ENCODE peak calls at places on chromosomes 3 and 15, in six cellular contexts. F is NCI-H2171, L is type B pancreatic cell, U is foreskin fibroblast, Y is right atrium auricular region, A is EL. Q is an unnamed sample.
A peak's percentile ranks its signal among the peaks of the same experiment; 100 is the strongest.

GRCh38 chr3:170953736-170954135 is 45.3 kb upstream of the EIF5A2 start:
- DNase-seq in F (no peak), A (no peak), Y (no peak), L (no peak), U (no peak), Q (no peak)

GRCh38 chr15:84633311-84634227 is 20.5 kb downstream of the WDR73 start:
- DNase-seq in L (peak; percentile 81), U (peak; percentile 88), A (peak; percentile 71), F (peak; percentile 39), Y (peak; percentile 73), Q (no peak)

GRCh38 chr3:177835008-177835407 is 637.7 kb upstream of the TBL1XR1 start:
- DNase-seq in A (peak; percentile 98), Y (no peak), F (no peak), U (peak; percentile 98), L (no peak), Q (no peak)

GRCh38 chr3:127002195-127003174 is 19.6 kb downstream of the PLXNA1 start:
- DNase-seq in L (peak; percentile 83), Y (peak; percentile 92), U (peak; percentile 98), A (peak; percentile 94), F (no peak), Q (no peak)

GRCh38 chr3:134911611-134912604 is 116.8 kb downstream of the EPHB1 start:
- DNase-seq in F (no peak), A (no peak), L (no peak), U (no peak), Y (no peak), Q (no peak)

GRCh38 chr3:162082516-162082915 is 585.9 kb downstream of the OTOL1 start:
- DNase-seq in F (no peak), A (peak; percentile 58), L (no peak), U (peak; percentile 4), Y (no peak), Q (no peak)

GRCh38 chr3:73999501-73999900 is 374.8 kb upstream of the PDZRN3 start:
- DNase-seq in A (no peak), L (no peak), F (no peak), Y (no peak), U (peak; percentile 34), Q (no peak)

GRCh38 chr15:73685981-73686380 is 1.8 kb downstream of the CD276 start:
- DNase-seq in A (no peak), L (no peak), F (no peak), U (no peak), Y (no peak), Q (no peak)

GRCh38 chr3:34106879-34107278 is 308.4 kb downstream of the PDCD6IP start:
- DNase-seq in Y (no peak), A (peak; percentile 16), L (no peak), U (no peak), F (no peak), Q (no peak)